ENCODE peak calls at places on chromosomes 11 and 22, in five cellular contexts. One of them, this sample, is unnamed.

GRCh38 chr22:25651332-25651731 is 86.9 kb downstream of the GRK3 start:
- ATAC-seq in T-cell: no peak
- ATAC-seq in GM23338: no peak
- ATAC-seq in stimulated activated naive CD8-positive, alpha-beta T cell treated with anti-CD3 and anti-CD28 coated beads, Interleukin-15, amount 100 ng/mL, for 72 hours: no peak
- ATAC-seq in naive B cell: peak
- ATAC-seq in this sample: peak

GRCh38 chr11:125404136-125404810 is 91.8 kb downstream of the FEZ1 start:
- ATAC-seq in T-cell: no peak
- ATAC-seq in GM23338: peak
- ATAC-seq in stimulated activated naive CD8-positive, alpha-beta T cell treated with anti-CD3 and anti-CD28 coated beads, Interleukin-15, amount 100 ng/mL, for 72 hours: peak
- ATAC-seq in naive B cell: no peak
- ATAC-seq in this sample: no peak

GRCh38 chr22:46758867-46759290 is 3.6 kb upstream of the TBC1D22A start:
- ATAC-seq in T-cell: no peak
- ATAC-seq in GM23338: peak
- ATAC-seq in stimulated activated naive CD8-positive, alpha-beta T cell treated with anti-CD3 and anti-CD28 coated beads, Interleukin-15, amount 100 ng/mL, for 72 hours: no peak
- ATAC-seq in naive B cell: no peak
- ATAC-seq in this sample: no peak

GRCh38 chr11:102914238-102915043 is 39.7 kb upstream of the MMP12 start:
- ATAC-seq in T-cell: no peak
- ATAC-seq in GM23338: peak
- ATAC-seq in stimulated activated naive CD8-positive, alpha-beta T cell treated with anti-CD3 and anti-CD28 coated beads, Interleukin-15, amount 100 ng/mL, for 72 hours: peak
- ATAC-seq in naive B cell: no peak
- ATAC-seq in this sample: no peak

GRCh38 chr11:35352107-35352888 is 67.1 kb downstream of the SLC1A2 start:
- ATAC-seq in T-cell: no peak
- ATAC-seq in GM23338: no peak
- ATAC-seq in stimulated activated naive CD8-positive, alpha-beta T cell treated with anti-CD3 and anti-CD28 coated beads, Interleukin-15, amount 100 ng/mL, for 72 hours: no peak
- ATAC-seq in naive B cell: no peak
- ATAC-seq in this sample: no peak

GRCh38 chr22:17726561-17727243 is 47.6 kb downstream of the BID start:
- ATAC-seq in T-cell: no peak
- ATAC-seq in GM23338: no peak
- ATAC-seq in stimulated activated naive CD8-positive, alpha-beta T cell treated with anti-CD3 and anti-CD28 coated beads, Interleukin-15, amount 100 ng/mL, for 72 hours: peak
- ATAC-seq in naive B cell: no peak
- ATAC-seq in this sample: no peak

GRCh38 chr22:46219650-46220049 is 30.4 kb downstream of the CDPF1 start:
- ATAC-seq in T-cell: no peak
- ATAC-seq in GM23338: no peak
- ATAC-seq in stimulated activated naive CD8-positive, alpha-beta T cell treated with anti-CD3 and anti-CD28 coated beads, Interleukin-15, amount 100 ng/mL, for 72 hours: no peak
- ATAC-seq in naive B cell: no peak
- ATAC-seq in this sample: no peak

GRCh38 chr22:11628651-11629511 is 3899.1 kb upstream of the OR11H1 start:
- ATAC-seq in T-cell: peak
- ATAC-seq in GM23338: no peak
- ATAC-seq in stimulated activated naive CD8-positive, alpha-beta T cell treated with anti-CD3 and anti-CD28 coated beads, Interleukin-15, amount 100 ng/mL, for 72 hours: peak
- ATAC-seq in naive B cell: no peak
- ATAC-seq in this sample: peak

GRCh38 chr11:45026835-45027234 is 76.2 kb upstream of the TP53I11 start:
- ATAC-seq in T-cell: no peak
- ATAC-seq in GM23338: no peak
- ATAC-seq in stimulated activated naive CD8-positive, alpha-beta T cell treated with anti-CD3 and anti-CD28 coated beads, Interleukin-15, amount 100 ng/mL, for 72 hours: no peak
- ATAC-seq in naive B cell: no peak
- ATAC-seq in this sample: no peak

GRCh38 chr11:63551889-63552266 is 11.3 kb downstream of the PLAAT2 start:
- ATAC-seq in T-cell: peak
- ATAC-seq in GM23338: no peak
- ATAC-seq in stimulated activated naive CD8-positive, alpha-beta T cell treated with anti-CD3 and anti-CD28 coated beads, Interleukin-15, amount 100 ng/mL, for 72 hours: peak
- ATAC-seq in naive B cell: no peak
- ATAC-seq in this sample: no peak

GRCh38 chr11:12815931-12816494 is 141.8 kb downstream of the TEAD1 start:
- ATAC-seq in T-cell: no peak
- ATAC-seq in GM23338: peak
- ATAC-seq in stimulated activated naive CD8-positive, alpha-beta T cell treated with anti-CD3 and anti-CD28 coated beads, Interleukin-15, amount 100 ng/mL, for 72 hours: no peak
- ATAC-seq in naive B cell: no peak
- ATAC-seq in this sample: no peak

GRCh38 chr22:25759825-25760231 is 17.8 kb downstream of the MYO18B start:
- ATAC-seq in T-cell: no peak
- ATAC-seq in GM23338: no peak
- ATAC-seq in stimulated activated naive CD8-positive, alpha-beta T cell treated with anti-CD3 and anti-CD28 coated beads, Interleukin-15, amount 100 ng/mL, for 72 hours: no peak
- ATAC-seq in naive B cell: no peak
- ATAC-seq in this sample: no peak

GRCh38 chr11:88553204-88553603 is 215.7 kb upstream of the CTSC start:
- ATAC-seq in T-cell: no peak
- ATAC-seq in GM23338: no peak
- ATAC-seq in stimulated activated naive CD8-positive, alpha-beta T cell treated with anti-CD3 and anti-CD28 coated beads, Interleukin-15, amount 100 ng/mL, for 72 hours: no peak
- ATAC-seq in naive B cell: no peak
- ATAC-seq in this sample: no peak